ENCODE peak calls at places on chromosome 14, in ten cellular contexts. One of them, this sample, is unnamed.

GRCh38 chr14:54483073-54483745 is 5.6 kb downstream of the GMFB start:
- DNase-seq in transverse colon: no peak
- DNase-seq in cardiac muscle cell: no peak
- DNase-seq in uterus: no peak
- DNase-seq in heart right ventricle: no peak
- DNase-seq in RWPE2: no peak
- DNase-seq in cardiac fibroblast: no peak
- DNase-seq in heart left ventricle: no peak
- DNase-seq in fibroblast of lung: no peak
- DNase-seq in mammary epithelial cell: no peak
- DNase-seq in this sample: no peak

GRCh38 chr14:51382506-51382905 is 142.5 kb downstream of the TMX1 start:
- DNase-seq in cardiac muscle cell: no peak
- DNase-seq in RWPE2: peak
- DNase-seq in mammary epithelial cell: peak
- DNase-seq in heart left ventricle: no peak
- DNase-seq in heart right ventricle: no peak
- DNase-seq in fibroblast of lung: no peak
- DNase-seq in transverse colon: no peak
- DNase-seq in uterus: no peak
- DNase-seq in cardiac fibroblast: no peak
- DNase-seq in this sample: peak

GRCh38 chr14:31127690-31128089 is 79.9 kb downstream of the HECTD1 start:
- DNase-seq in cardiac muscle cell: no peak
- DNase-seq in heart left ventricle: no peak
- DNase-seq in transverse colon: no peak
- DNase-seq in uterus: no peak
- DNase-seq in mammary epithelial cell: peak
- DNase-seq in cardiac fibroblast: no peak
- DNase-seq in heart right ventricle: no peak
- DNase-seq in fibroblast of lung: no peak
- DNase-seq in RWPE2: no peak
- DNase-seq in this sample: no peak

GRCh38 chr14:32109676-32110075 is 32.6 kb downstream of the ARHGAP5 start:
- DNase-seq in mammary epithelial cell: no peak
- DNase-seq in cardiac muscle cell: peak
- DNase-seq in fibroblast of lung: peak
- DNase-seq in heart right ventricle: no peak
- DNase-seq in cardiac fibroblast: peak
- DNase-seq in transverse colon: no peak
- DNase-seq in RWPE2: no peak
- DNase-seq in heart left ventricle: no peak
- DNase-seq in uterus: no peak
- DNase-seq in this sample: no peak

GRCh38 chr14:60753264-60754126 is 18.9 kb downstream of the MNAT1 start:
- DNase-seq in RWPE2: no peak
- DNase-seq in fibroblast of lung: peak
- DNase-seq in mammary epithelial cell: no peak
- DNase-seq in cardiac muscle cell: peak
- DNase-seq in heart left ventricle: no peak
- DNase-seq in uterus: no peak
- DNase-seq in transverse colon: peak
- DNase-seq in heart right ventricle: no peak
- DNase-seq in cardiac fibroblast: no peak
- DNase-seq in this sample: no peak

GRCh38 chr14:79836577-79836976 is 374.7 kb downstream of the DIO2 start:
- DNase-seq in cardiac muscle cell: no peak
- DNase-seq in transverse colon: no peak
- DNase-seq in fibroblast of lung: peak
- DNase-seq in uterus: no peak
- DNase-seq in heart left ventricle: no peak
- DNase-seq in RWPE2: no peak
- DNase-seq in cardiac fibroblast: peak
- DNase-seq in mammary epithelial cell: no peak
- DNase-seq in heart right ventricle: no peak
- DNase-seq in this sample: peak

GRCh38 chr14:64244279-64244678 is 49.9 kb downstream of the ESR2 start:
- DNase-seq in mammary epithelial cell: no peak
- DNase-seq in RWPE2: no peak
- DNase-seq in cardiac muscle cell: peak
- DNase-seq in fibroblast of lung: no peak
- DNase-seq in cardiac fibroblast: no peak
- DNase-seq in uterus: no peak
- DNase-seq in heart right ventricle: peak
- DNase-seq in heart left ventricle: no peak
- DNase-seq in transverse colon: no peak
- DNase-seq in this sample: no peak

GRCh38 chr14:34461334-34462131 is 507 bp downstream of the SPTSSA start:
- DNase-seq in transverse colon: peak
- DNase-seq in fibroblast of lung: peak
- DNase-seq in cardiac fibroblast: peak
- DNase-seq in heart left ventricle: peak
- DNase-seq in heart right ventricle: peak
- DNase-seq in RWPE2: no peak
- DNase-seq in uterus: peak
- DNase-seq in cardiac muscle cell: peak
- DNase-seq in mammary epithelial cell: peak
- DNase-seq in this sample: peak

GRCh38 chr14:104978774-104979691 is 859 bp upstream of the AHNAK2 start:
- DNase-seq in heart left ventricle: no peak
- DNase-seq in uterus: no peak
- DNase-seq in cardiac muscle cell: no peak
- DNase-seq in fibroblast of lung: no peak
- DNase-seq in RWPE2: peak
- DNase-seq in mammary epithelial cell: no peak
- DNase-seq in heart right ventricle: no peak
- DNase-seq in cardiac fibroblast: no peak
- DNase-seq in transverse colon: no peak
- DNase-seq in this sample: no peak

GRCh38 chr14:97262336-97262735 is 465.2 kb downstream of the VRK1 start:
- DNase-seq in heart right ventricle: no peak
- DNase-seq in heart left ventricle: no peak
- DNase-seq in RWPE2: no peak
- DNase-seq in cardiac fibroblast: no peak
- DNase-seq in transverse colon: no peak
- DNase-seq in cardiac muscle cell: no peak
- DNase-seq in mammary epithelial cell: no peak
- DNase-seq in uterus: no peak
- DNase-seq in fibroblast of lung: no peak
- DNase-seq in this sample: peak

GRCh38 chr14:33567003-33567735 is 383.7 kb downstream of the EGLN3 start:
- DNase-seq in mammary epithelial cell: no peak
- DNase-seq in heart right ventricle: no peak
- DNase-seq in heart left ventricle: no peak
- DNase-seq in cardiac muscle cell: no peak
- DNase-seq in cardiac fibroblast: no peak
- DNase-seq in RWPE2: no peak
- DNase-seq in transverse colon: no peak
- DNase-seq in uterus: no peak
- DNase-seq in fibroblast of lung: peak
- DNase-seq in this sample: no peak

GRCh38 chr14:31568151-31568550 is 6.9 kb downstream of the NUBPL start:
- DNase-seq in cardiac fibroblast: peak
- DNase-seq in heart left ventricle: no peak
- DNase-seq in uterus: no peak
- DNase-seq in mammary epithelial cell: no peak
- DNase-seq in cardiac muscle cell: peak
- DNase-seq in transverse colon: no peak
- DNase-seq in fibroblast of lung: peak
- DNase-seq in RWPE2: no peak
- DNase-seq in heart right ventricle: no peak
- DNase-seq in this sample: no peak

GRCh38 chr14:76514599-76514998 is 138.7 kb downstream of the ESRRB start:
- DNase-seq in RWPE2: no peak
- DNase-seq in heart left ventricle: no peak
- DNase-seq in heart right ventricle: no peak
- DNase-seq in mammary epithelial cell: peak
- DNase-seq in cardiac fibroblast: peak
- DNase-seq in uterus: no peak
- DNase-seq in transverse colon: no peak
- DNase-seq in cardiac muscle cell: peak
- DNase-seq in fibroblast of lung: peak
- DNase-seq in this sample: peak

GRCh38 chr14:92481386-92481785 is 32.2 kb upstream of the RIN3 start:
- DNase-seq in heart left ventricle: no peak
- DNase-seq in cardiac fibroblast: peak
- DNase-seq in mammary epithelial cell: no peak
- DNase-seq in fibroblast of lung: peak
- DNase-seq in heart right ventricle: no peak
- DNase-seq in uterus: no peak
- DNase-seq in cardiac muscle cell: peak
- DNase-seq in transverse colon: peak
- DNase-seq in RWPE2: no peak
- DNase-seq in this sample: no peak
- TF ChIP-seq CTCF in heart left ventricle: no peak
- TF ChIP-seq CTCF in cardiac fibroblast: peak
- TF ChIP-seq CTCF in mammary epithelial cell: no peak
- TF ChIP-seq CTCF in fibroblast of lung: peak
- TF ChIP-seq CTCF in heart right ventricle: peak
- TF ChIP-seq CTCF in uterus: no peak
- TF ChIP-seq CTCF in cardiac muscle cell: peak
- TF ChIP-seq CTCF in transverse colon: no peak
- TF ChIP-seq CTCF in RWPE2: peak
- TF ChIP-seq CTCF in this sample: no peak

GRCh38 chr14:69852897-69853296 is 26.3 kb upstream of the SMOC1 start:
- DNase-seq in heart right ventricle: no peak
- DNase-seq in cardiac fibroblast: no peak
- DNase-seq in uterus: no peak
- DNase-seq in RWPE2: no peak
- DNase-seq in mammary epithelial cell: no peak
- DNase-seq in cardiac muscle cell: no peak
- DNase-seq in transverse colon: no peak
- DNase-seq in heart left ventricle: no peak
- DNase-seq in fibroblast of lung: no peak
- DNase-seq in this sample: no peak

GRCh38 chr14:69848156-69848555 is 31.1 kb upstream of the SMOC1 start:
- DNase-seq in cardiac fibroblast: no peak
- DNase-seq in fibroblast of lung: no peak
- DNase-seq in heart right ventricle: no peak
- DNase-seq in RWPE2: no peak
- DNase-seq in cardiac muscle cell: no peak
- DNase-seq in uterus: no peak
- DNase-seq in transverse colon: no peak
- DNase-seq in mammary epithelial cell: no peak
- DNase-seq in heart left ventricle: no peak
- DNase-seq in this sample: no peak

GRCh38 chr14:69848903-69849391 is 30.3 kb upstream of the SMOC1 start:
- DNase-seq in heart left ventricle: no peak
- DNase-seq in RWPE2: no peak
- DNase-seq in cardiac muscle cell: no peak
- DNase-seq in heart right ventricle: no peak
- DNase-seq in mammary epithelial cell: no peak
- DNase-seq in transverse colon: no peak
- DNase-seq in fibroblast of lung: no peak
- DNase-seq in uterus: no peak
- DNase-seq in cardiac fibroblast: no peak
- DNase-seq in this sample: no peak

GRCh38 chr14:69850086-69850735 is 29.0 kb upstream of the SMOC1 start:
- DNase-seq in transverse colon: no peak
- DNase-seq in fibroblast of lung: peak
- DNase-seq in cardiac fibroblast: no peak
- DNase-seq in uterus: no peak
- DNase-seq in cardiac muscle cell: no peak
- DNase-seq in heart right ventricle: no peak
- DNase-seq in mammary epithelial cell: no peak
- DNase-seq in RWPE2: no peak
- DNase-seq in heart left ventricle: no peak
- DNase-seq in this sample: no peak

DNA sequence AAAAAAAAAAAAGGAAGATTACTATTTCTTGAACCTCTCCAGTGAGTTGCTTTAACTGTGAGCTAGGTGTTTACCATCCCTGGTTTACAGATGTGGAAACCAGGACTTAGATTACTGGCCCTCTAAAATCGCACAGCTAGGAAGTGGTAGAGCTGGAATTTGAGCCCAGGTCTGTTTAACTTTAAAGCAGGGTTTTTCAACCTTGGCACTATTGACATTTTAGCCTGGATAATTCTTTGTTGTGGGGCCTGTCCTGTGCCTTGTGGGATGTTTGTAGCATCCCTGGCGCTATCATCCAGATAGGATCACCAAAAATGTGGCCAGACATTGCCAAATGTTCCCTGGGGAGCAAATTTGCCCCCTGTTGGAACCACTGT is 28.5 kb upstream of the SMOC1 start:
- DNase-seq in mammary epithelial cell: no peak
- DNase-seq in fibroblast of lung: no peak
- DNase-seq in heart right ventricle: no peak
- DNase-seq in uterus: no peak
- DNase-seq in heart left ventricle: no peak
- DNase-seq in RWPE2: no peak
- DNase-seq in transverse colon: no peak
- DNase-seq in cardiac fibroblast: no peak
- DNase-seq in cardiac muscle cell: no peak
- DNase-seq in this sample: no peak
- H3K4me3 ChIP-seq in mammary epithelial cell: no peak
- H3K4me3 ChIP-seq in fibroblast of lung: no peak
- H3K4me3 ChIP-seq in heart right ventricle: no peak
- H3K4me3 ChIP-seq in uterus: no peak
- H3K4me3 ChIP-seq in heart left ventricle: no peak
- H3K4me3 ChIP-seq in RWPE2: no peak
- H3K4me3 ChIP-seq in transverse colon: no peak
- H3K4me3 ChIP-seq in cardiac fibroblast: no peak
- H3K4me3 ChIP-seq in cardiac muscle cell: no peak
- H3K4me3 ChIP-seq in this sample: no peak

GRCh38 chr14:81868172-81868571 is 334.5 kb upstream of the SEL1L start:
- DNase-seq in RWPE2: no peak
- DNase-seq in cardiac fibroblast: no peak
- DNase-seq in uterus: no peak
- DNase-seq in heart left ventricle: no peak
- DNase-seq in cardiac muscle cell: no peak
- DNase-seq in heart right ventricle: no peak
- DNase-seq in transverse colon: no peak
- DNase-seq in fibroblast of lung: no peak
- DNase-seq in mammary epithelial cell: no peak
- DNase-seq in this sample: no peak
- TF ChIP-seq CTCF in RWPE2: peak
- TF ChIP-seq CTCF in cardiac fibroblast: no peak
- TF ChIP-seq CTCF in uterus: no peak
- TF ChIP-seq CTCF in heart left ventricle: no peak
- TF ChIP-seq CTCF in cardiac muscle cell: no peak
- TF ChIP-seq CTCF in heart right ventricle: no peak
- TF ChIP-seq CTCF in transverse colon: no peak
- TF ChIP-seq CTCF in fibroblast of lung: no peak
- TF ChIP-seq CTCF in mammary epithelial cell: no peak
- TF ChIP-seq CTCF in this sample: no peak

DNA sequence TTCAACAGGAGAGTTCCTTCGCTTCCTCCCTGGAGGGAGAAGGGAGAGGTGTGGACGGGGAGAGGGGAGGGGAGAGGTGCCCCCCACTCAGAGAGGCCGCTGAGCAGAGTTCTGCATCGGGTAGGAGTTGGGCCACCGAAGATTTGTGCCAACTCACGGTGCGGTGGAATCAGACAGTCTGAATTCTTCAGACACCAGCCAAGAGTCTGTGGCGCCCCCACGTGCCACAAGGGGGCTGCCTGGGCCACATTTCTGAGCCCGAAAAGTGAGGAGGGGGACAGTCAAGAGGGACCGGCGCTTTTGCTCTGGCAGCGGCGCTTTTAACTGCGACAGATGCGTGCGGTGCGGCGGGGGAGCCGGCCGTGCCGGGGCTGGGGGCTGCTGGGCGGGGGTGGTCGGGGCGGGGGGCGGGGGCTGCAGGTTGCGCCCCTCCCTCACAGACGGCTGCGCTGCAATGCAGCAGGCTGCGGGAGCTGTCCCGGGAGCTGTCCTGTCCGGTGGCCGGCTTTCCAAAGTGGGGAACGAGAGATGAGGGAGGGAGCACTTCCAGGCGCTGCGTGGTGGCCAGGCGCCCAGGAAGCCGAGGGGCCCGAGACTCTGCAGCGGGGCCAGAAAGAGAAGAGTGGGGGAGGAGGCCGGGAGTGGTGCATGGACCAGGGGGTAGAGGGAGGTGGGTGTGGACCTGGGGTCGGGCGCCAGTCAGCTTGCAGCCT is 941 bp upstream of the RTL1 start:
- DNase-seq in fibroblast of lung: peak
- DNase-seq in heart right ventricle: no peak
- DNase-seq in cardiac fibroblast: no peak
- DNase-seq in cardiac muscle cell: no peak
- DNase-seq in transverse colon: no peak
- DNase-seq in mammary epithelial cell: no peak
- DNase-seq in RWPE2: peak
- DNase-seq in heart left ventricle: no peak
- DNase-seq in uterus: no peak
- DNase-seq in this sample: no peak
- H3K4me3 ChIP-seq in fibroblast of lung: no peak
- H3K4me3 ChIP-seq in heart right ventricle: no peak
- H3K4me3 ChIP-seq in cardiac fibroblast: no peak
- H3K4me3 ChIP-seq in cardiac muscle cell: peak
- H3K4me3 ChIP-seq in transverse colon: no peak
- H3K4me3 ChIP-seq in mammary epithelial cell: no peak
- H3K4me3 ChIP-seq in RWPE2: no peak
- H3K4me3 ChIP-seq in heart left ventricle: no peak
- H3K4me3 ChIP-seq in uterus: peak
- H3K4me3 ChIP-seq in this sample: no peak

This sample was measured in bronchial epithelial cell.